ENCODE peak calls at places on chromosomes 5 and 9, in eight cellular contexts. One of them, this sample, is unnamed.
A peak's percentile ranks its signal among the peaks of the same experiment; 100 is the strongest.

GRCh38 chr5:171484460-171484899 is 65.0 kb downstream of the FGF18 start:
- DNase-seq in stomach: no peak
- DNase-seq in body of pancreas: peak; percentile 43
- DNase-seq in esophagus squamous epithelium: no peak
- DNase-seq in heart left ventricle: no peak
- DNase-seq in breast epithelium: no peak
- DNase-seq in HCT116: peak; percentile 10
- DNase-seq in A549: peak; percentile 26
- DNase-seq in this sample: no peak

GRCh38 chr9:132717326-132717945 is 47.2 kb downstream of the GTF3C4 start:
- DNase-seq in stomach: no peak
- DNase-seq in body of pancreas: no peak
- DNase-seq in esophagus squamous epithelium: no peak
- DNase-seq in heart left ventricle: no peak
- DNase-seq in breast epithelium: no peak
- DNase-seq in HCT116: no peak
- DNase-seq in A549: no peak
- DNase-seq in this sample: no peak

GRCh38 chr9:35686222-35687203 is 3.2 kb downstream of the TPM2 start:
- DNase-seq in stomach: no peak
- DNase-seq in body of pancreas: no peak
- DNase-seq in esophagus squamous epithelium: no peak
- DNase-seq in heart left ventricle: peak; percentile 48
- DNase-seq in breast epithelium: no peak
- DNase-seq in HCT116: no peak
- DNase-seq in A549: no peak
- DNase-seq in this sample: no peak

GRCh38 chr5:54484219-54484894 is 28.9 kb downstream of the HSPB3 start:
- DNase-seq in stomach: no peak
- DNase-seq in body of pancreas: no peak
- DNase-seq in esophagus squamous epithelium: no peak
- DNase-seq in heart left ventricle: no peak
- DNase-seq in breast epithelium: no peak
- DNase-seq in HCT116: no peak
- DNase-seq in A549: no peak
- DNase-seq in this sample: no peak

GRCh38 chr9:107269254-107269653 is 13.8 kb upstream of the RAD23B start:
- DNase-seq in stomach: no peak
- DNase-seq in body of pancreas: no peak
- DNase-seq in esophagus squamous epithelium: no peak
- DNase-seq in heart left ventricle: no peak
- DNase-seq in breast epithelium: no peak
- DNase-seq in HCT116: no peak
- DNase-seq in A549: no peak
- DNase-seq in this sample: no peak

GRCh38 chr9:86512929-86513328 is 158.7 kb upstream of the TUT7 start:
- DNase-seq in stomach: no peak
- DNase-seq in body of pancreas: no peak
- DNase-seq in esophagus squamous epithelium: no peak
- DNase-seq in heart left ventricle: no peak
- DNase-seq in breast epithelium: no peak
- DNase-seq in HCT116: no peak
- DNase-seq in A549: no peak
- DNase-seq in this sample: no peak

GRCh38 chr9:81108821-81109220 is 580.5 kb downstream of the TLE1 start:
- DNase-seq in stomach: no peak
- DNase-seq in body of pancreas: no peak
- DNase-seq in esophagus squamous epithelium: no peak
- DNase-seq in heart left ventricle: no peak
- DNase-seq in breast epithelium: no peak
- DNase-seq in HCT116: no peak
- DNase-seq in A549: no peak
- DNase-seq in this sample: no peak

GRCh38 chr5:135324897-135325650 is 74.0 kb downstream of the MACROH2A1 start:
- DNase-seq in stomach: no peak
- DNase-seq in body of pancreas: no peak
- DNase-seq in esophagus squamous epithelium: no peak
- DNase-seq in heart left ventricle: no peak
- DNase-seq in breast epithelium: no peak
- DNase-seq in HCT116: no peak
- DNase-seq in A549: no peak
- DNase-seq in this sample: peak; percentile 53

GRCh38 chr5:14424011-14424685 is 157.4 kb upstream of the OTULINL start:
- DNase-seq in stomach: no peak
- DNase-seq in body of pancreas: no peak
- DNase-seq in esophagus squamous epithelium: no peak
- DNase-seq in heart left ventricle: no peak
- DNase-seq in breast epithelium: no peak
- DNase-seq in HCT116: no peak
- DNase-seq in A549: no peak
- DNase-seq in this sample: no peak

GRCh38 chr9:21789541-21790037 is 12.8 kb upstream of the MTAP start:
- DNase-seq in stomach: peak; percentile 65
- DNase-seq in body of pancreas: peak; percentile 73
- DNase-seq in esophagus squamous epithelium: no peak
- DNase-seq in heart left ventricle: peak; percentile 41
- DNase-seq in breast epithelium: no peak
- DNase-seq in HCT116: peak; percentile 92
- DNase-seq in A549: peak; percentile 96
- DNase-seq in this sample: peak; percentile 85

GRCh38 chr9:135468866-135469521 is 10.6 kb upstream of the PPP1R26 start:
- DNase-seq in stomach: no peak
- DNase-seq in body of pancreas: no peak
- DNase-seq in esophagus squamous epithelium: no peak
- DNase-seq in heart left ventricle: no peak
- DNase-seq in breast epithelium: no peak
- DNase-seq in HCT116: peak; percentile 76
- DNase-seq in A549: no peak
- DNase-seq in this sample: no peak

GRCh38 chr9:115135786-115136185 is 17.8 kb upstream of the TNC start:
- DNase-seq in stomach: no peak
- DNase-seq in body of pancreas: no peak
- DNase-seq in esophagus squamous epithelium: no peak
- DNase-seq in heart left ventricle: no peak
- DNase-seq in breast epithelium: no peak
- DNase-seq in HCT116: no peak
- DNase-seq in A549: no peak
- DNase-seq in this sample: no peak

GRCh38 chr5:159319822-159320221 is 10.5 kb downstream of the IL12B start:
- DNase-seq in stomach: no peak
- DNase-seq in body of pancreas: no peak
- DNase-seq in esophagus squamous epithelium: no peak
- DNase-seq in heart left ventricle: no peak
- DNase-seq in breast epithelium: no peak
- DNase-seq in HCT116: no peak
- DNase-seq in A549: no peak
- DNase-seq in this sample: no peak
- H3K4me1 ChIP-seq in stomach: no peaks in the 10 kb centered on the region
- H3K4me1 ChIP-seq in body of pancreas: no peaks in the 10 kb centered on the region
- H3K4me1 ChIP-seq in esophagus squamous epithelium: no peaks in the 10 kb centered on the region
- H3K4me1 ChIP-seq in heart left ventricle: no peaks in the 10 kb centered on the region
- H3K4me1 ChIP-seq in breast epithelium: no peaks in the 10 kb centered on the region
- H3K4me1 ChIP-seq in HCT116: no peaks in the 10 kb centered on the region
- H3K4me1 ChIP-seq in A549: no peaks in the 10 kb centered on the region
- H3K4me1 ChIP-seq in this sample: no peaks in the 10 kb centered on the region

DNA sequence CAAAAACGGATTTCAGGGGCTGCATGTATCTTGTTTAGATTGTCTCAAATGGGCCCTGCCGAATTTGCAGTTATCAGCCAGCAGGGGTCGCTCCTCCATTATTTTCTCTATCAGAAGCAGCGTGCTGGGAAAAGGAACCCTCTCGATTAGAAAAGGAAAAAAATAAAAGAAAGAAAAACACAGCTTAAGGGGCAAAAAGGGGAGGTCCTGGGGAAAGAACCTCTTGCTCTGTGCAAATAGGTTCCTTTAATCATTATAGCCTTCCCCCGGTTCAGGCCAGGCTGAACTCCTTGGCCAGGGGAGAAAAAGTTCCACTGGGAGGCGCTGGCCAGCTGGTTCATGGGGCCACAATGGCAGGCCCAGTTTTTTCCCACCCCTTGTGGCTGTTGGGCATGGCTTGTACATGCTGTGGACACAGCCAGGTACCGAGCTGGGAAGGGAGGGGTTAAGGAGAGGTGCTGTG is 25.0 kb upstream of the CAPSL start:
- DNase-seq in stomach: no peak
- DNase-seq in body of pancreas: no peak
- DNase-seq in esophagus squamous epithelium: no peak
- DNase-seq in heart left ventricle: no peak
- DNase-seq in breast epithelium: no peak
- DNase-seq in HCT116: no peak
- DNase-seq in A549: peak; percentile 11
- DNase-seq in this sample: no peak
- TF ChIP-seq CTCF in stomach: no peak
- TF ChIP-seq CTCF in body of pancreas: no peak
- TF ChIP-seq CTCF in esophagus squamous epithelium: no peak
- TF ChIP-seq CTCF in heart left ventricle: no peak
- TF ChIP-seq CTCF in breast epithelium: no peak
- TF ChIP-seq CTCF in HCT116: peak; percentile 88
- TF ChIP-seq CTCF in A549: peak; percentile 21
- TF ChIP-seq CTCF in this sample: no peak

GRCh38 chr9:92147030-92147853 is 32.0 kb upstream of the SPTLC1 start:
- DNase-seq in stomach: no peak
- DNase-seq in body of pancreas: peak; percentile 35
- DNase-seq in esophagus squamous epithelium: no peak
- DNase-seq in heart left ventricle: peak; percentile 75
- DNase-seq in breast epithelium: no peak
- DNase-seq in HCT116: peak; percentile 54
- DNase-seq in A549: peak; percentile 85
- DNase-seq in this sample: no peak
- TF ChIP-seq POLR2A in stomach: no peak
- TF ChIP-seq POLR2A in body of pancreas: no peak
- TF ChIP-seq POLR2A in esophagus squamous epithelium: no peak
- TF ChIP-seq POLR2A in heart left ventricle: no peak
- TF ChIP-seq POLR2A in breast epithelium: no peak
- TF ChIP-seq POLR2A in HCT116: no peak
- TF ChIP-seq POLR2A in A549: no peak
- TF ChIP-seq POLR2A in this sample: no peak

DNA sequence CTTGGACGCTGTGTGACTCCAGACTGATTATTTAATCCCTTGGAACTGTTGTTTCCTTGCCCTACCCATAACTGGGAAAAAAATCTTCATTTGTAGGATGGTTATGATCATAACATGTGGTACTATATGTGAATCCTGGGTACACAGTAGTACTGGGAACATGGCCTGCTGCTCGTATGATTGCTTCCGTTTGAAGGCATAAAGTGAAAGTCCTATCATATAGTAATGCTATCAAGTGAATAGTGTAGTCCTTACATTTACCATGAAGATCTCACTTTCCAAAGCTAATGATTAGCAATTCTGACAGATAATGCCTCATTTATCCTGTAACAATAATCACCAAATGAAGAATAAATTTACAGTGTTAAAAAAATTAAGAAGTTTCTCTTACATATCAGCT is 53.2 kb downstream of the MEF2C start:
- DNase-seq in stomach: no peak
- DNase-seq in body of pancreas: no peak
- DNase-seq in esophagus squamous epithelium: no peak
- DNase-seq in heart left ventricle: no peak
- DNase-seq in breast epithelium: no peak
- DNase-seq in HCT116: no peak
- DNase-seq in A549: no peak
- DNase-seq in this sample: no peak
- H3K4me1 ChIP-seq in stomach: peaks cover 49% of the 10 kb centered on the region
- H3K4me1 ChIP-seq in body of pancreas: peaks cover 18% of the 10 kb centered on the region
- H3K4me1 ChIP-seq in esophagus squamous epithelium: no peaks in the 10 kb centered on the region
- H3K4me1 ChIP-seq in heart left ventricle: peaks cover 58% of the 10 kb centered on the region
- H3K4me1 ChIP-seq in breast epithelium: no peaks in the 10 kb centered on the region
- H3K4me1 ChIP-seq in HCT116: peaks cover 48% of the 10 kb centered on the region
- H3K4me1 ChIP-seq in A549: no peaks in the 10 kb centered on the region
- H3K4me1 ChIP-seq in this sample: no peaks in the 10 kb centered on the region